ENCODE peak calls at places on chromosomes 4 and X, in four cellular contexts. G, U, N and K are unnamed samples.

GRCh38 chr4:87524456-87524855 is 4.7 kb downstream of the SPARCL1 start:
- DNase-seq in U (no peak), G (no peak), N (no peak), K (no peak)

GRCh38 chrX:12929701-12930100 is 23.3 kb downstream of the TLR8 start:
- DNase-seq in G (no peak), U (no peak), N (no peak), K (no peak)

GRCh38 chrX:22383988-22384387 is 111.3 kb downstream of the CBLL2 start:
- DNase-seq in U (no peak), G (no peak), N (no peak), K (no peak)

GRCh38 chr4:139767168-139767567 is 101.5 kb downstream of the MGST2 start:
- DNase-seq in G (no peak), N (no peak), U (no peak), K (no peak)

GRCh38 chr4:98937977-98938376 is 9.0 kb upstream of the EIF4E start:
- DNase-seq in G (no peak), N (no peak), U (no peak), K (no peak)

GRCh38 chr4:2785613-2786012 is 7.3 kb upstream of the SH3BP2 start:
- DNase-seq in N (no peak), U (peak), G (peak), K (no peak)

GRCh38 chr4:151573474-151573873 is 164.5 kb downstream of the FHIP1A start:
- DNase-seq in G (no peak), N (no peak), U (no peak), K (no peak)

GRCh38 chr4:100017627-100018310 is 67.7 kb upstream of the H2AZ1 start:
- DNase-seq in N (no peak), U (no peak), G (no peak), K (no peak)

GRCh38 chr4:15938182-15938581 is 358 bp downstream of the FGFBP1 start:
- DNase-seq in N (peak), G (no peak), U (peak), K (no peak)

GRCh38 chrX:53284684-53285447 is 3.5 kb upstream of the IQSEC2 start:
- DNase-seq in U (no peak), G (peak), N (no peak), K (peak)

GRCh38 chrX:80812176-80812575 is 2.5 kb upstream of the BRWD3 start:
- DNase-seq in U (peak), N (no peak), G (peak), K (no peak)

GRCh38 chr4:73309211-73309610 is 50.6 kb upstream of the ANKRD17 start:
- DNase-seq in N (no peak), U (no peak), G (no peak), K (no peak)

GRCh38 chrX:16578218-16578617 is 71.7 kb upstream of the S100G start:
- DNase-seq in G (no peak), N (no peak), U (no peak), K (no peak)

GRCh38 chrX:140933056-140933455 is 69.3 kb upstream of the SPANXB1 start:
- DNase-seq in U (no peak), G (no peak), N (no peak), K (no peak)

GRCh38 chrX:39766085-39766726 is 331.6 kb downstream of the BCOR start:
- DNase-seq in U (no peak), N (no peak), G (no peak), K (no peak)

GRCh38 chr4:89558147-89558546 is 250.5 kb upstream of the GPRIN3 start:
- DNase-seq in U (no peak), N (peak), G (peak), K (no peak)

GRCh38 chr4:146288188-146288587 is 73.8 kb downstream of the REELD1 start:
- DNase-seq in G (no peak), U (no peak), N (no peak), K (no peak)

GRCh38 chrX:40908857-40909475 is 173.6 kb upstream of the MED14 start:
- DNase-seq in N (peak), G (no peak), U (no peak), K (no peak)

GRCh38 chr4:38980903-38981676 is 51.1 kb downstream of the TMEM156 start:
- DNase-seq in G (peak), N (no peak), U (no peak), K (no peak)

GRCh38 chrX:107398115-107398514 is 51.3 kb upstream of the FRMPD3 start:
- DNase-seq in N (no peak), G (peak), U (no peak), K (no peak)

GRCh38 chr4:82739292-82740190 is 59.1 kb downstream of the SCD5 start:
- DNase-seq in U (peak), N (peak), G (peak), K (peak)

GRCh38 chrX:69107231-69107739 is 58.0 kb downstream of the PJA1 start:
- DNase-seq in G (no peak), U (no peak), N (no peak), K (no peak)

GRCh38 chr4:40349561-40350198 is 14.5 kb downstream of the CHRNA9 start:
- DNase-seq in U (no peak), G (no peak), N (no peak), K (no peak)

GRCh38 chrX:47226531-47227333 is 6.1 kb upstream of the USP11 start:
- DNase-seq in U (no peak), N (no peak), G (no peak), K (no peak)

GRCh38 chr4:110184124-110184790 is 14.2 kb downstream of the ELOVL6 start:
- DNase-seq in U (no peak), N (no peak), G (no peak), K (no peak)

GRCh38 chr4:81562093-81562492 is 90.4 kb upstream of the RASGEF1B start:
- DNase-seq in G (peak), U (no peak), N (no peak), K (no peak)

GRCh38 chr4:126065016-126065415 is 750.3 kb downstream of the FAT4 start:
- DNase-seq in G (no peak), N (no peak), U (no peak), K (no peak)